ENCODE peak calls at places on chromosomes 5 and 9, in ten cellular contexts. N is body of pancreas, C is heart left ventricle, W is HepG2, X is lower leg skin, M is thyroid gland, Y is transverse colon, E is A549, U is tibial nerve, K is sigmoid colon. L is an unnamed sample.

GRCh38 chr9:131062979-131063378 is 33.4 kb upstream of the AIF1L start:
- DNase-seq in M (no peak), E (no peak), N (no peak), K (no peak), Y (no peak), U (no peak), X (no peak), C (no peak), W (no peak), L (no peak)

GRCh38 chr5:153084476-153084875 is 406.0 kb upstream of the GRIA1 start:
- DNase-seq in U (no peak), C (no peak), E (no peak), Y (no peak), M (no peak), K (no peak), N (no peak), X (no peak), W (no peak), L (no peak)

GRCh38 chr5:141412853-141413539 is at the start of gene PCDHGA10:
- DNase-seq in N (no peak), M (peak), K (no peak), W (peak), U (peak), Y (peak), E (no peak), X (no peak), C (no peak), L (peak)

GRCh38 chr5:1430121-1430795 is 15.0 kb downstream of the SLC6A3 start:
- DNase-seq in K (peak), X (peak), M (no peak), N (no peak), U (no peak), E (no peak), C (no peak), Y (no peak), W (no peak), L (peak)

GRCh38 chr5:158120760-158121159 is 261.8 kb upstream of the CLINT1 start:
- DNase-seq in Y (no peak), M (no peak), E (no peak), K (no peak), X (no peak), N (no peak), U (no peak), C (no peak), W (no peak), L (no peak)

GRCh38 chr9:76917299-76917698 is 11.4 kb upstream of the PRUNE2 start:
- DNase-seq in Y (no peak), X (no peak), N (no peak), W (no peak), K (no peak), C (no peak), U (no peak), M (no peak), E (no peak), L (no peak)

GRCh38 chr9:115883467-115884329 is 269.9 kb upstream of the PAPPA start:
- DNase-seq in C (no peak), Y (no peak), X (no peak), U (no peak), M (peak), W (peak), E (peak), K (no peak), N (peak), L (no peak)

GRCh38 chr9:96651626-96652025 is 3.5 kb downstream of the PRXL2C start:
- DNase-seq in N (no peak), C (no peak), K (no peak), U (no peak), M (no peak), E (peak), W (no peak), X (no peak), Y (no peak), L (no peak)

GRCh38 chr5:78611161-78611605 is 37.4 kb downstream of the LHFPL2 start:
- DNase-seq in N (no peak), U (no peak), C (no peak), E (no peak), M (no peak), Y (no peak), W (no peak), X (no peak), K (no peak), L (no peak)

GRCh38 chr9:86545085-86545484 is 190.9 kb upstream of the TUT7 start:
- DNase-seq in N (no peak), C (no peak), W (no peak), K (no peak), U (no peak), Y (no peak), X (no peak), E (no peak), M (no peak), L (no peak)

GRCh38 chr9:112780637-112781036 is 30.1 kb downstream of the SNX30 start:
- DNase-seq in U (no peak), E (no peak), K (no peak), C (no peak), N (no peak), Y (no peak), X (no peak), W (no peak), M (no peak), L (no peak)

GRCh38 chr9:114163517-114163924 is 8.2 kb downstream of the COL27A1 start:
- DNase-seq in U (no peak), K (no peak), M (peak), Y (no peak), C (peak), X (no peak), W (peak), N (peak), E (peak), L (peak)

GRCh38 chr5:133934822-133935793 is 33.3 kb downstream of the C5orf15 start:
- DNase-seq in E (no peak), C (no peak), K (no peak), U (no peak), M (no peak), N (no peak), W (no peak), X (no peak), Y (no peak), L (no peak)

GRCh38 chr9:122088880-122089567 is 4.1 kb downstream of the TTLL11 start:
- DNase-seq in K (no peak), X (no peak), U (no peak), E (no peak), N (peak), W (no peak), M (no peak), C (no peak), Y (no peak), L (no peak)

GRCh38 chr9:87733273-87734054 is 7.5 kb downstream of the CTSL start:
- DNase-seq in K (no peak), N (no peak), E (no peak), W (no peak), U (no peak), X (no peak), M (no peak), C (no peak), Y (no peak), L (no peak)

GRCh38 chr5:168401880-168402279 is 84.4 kb upstream of the RARS1 start:
- DNase-seq in W (no peak), K (no peak), N (no peak), E (no peak), U (no peak), X (no peak), Y (no peak), C (no peak), M (peak), L (no peak)

GRCh38 chr5:38845555-38846378 is at the start of gene OSMR:
- DNase-seq in M (peak), E (peak), K (peak), U (peak), Y (peak), C (peak), X (peak), N (peak), W (peak), L (peak)

GRCh38 chr5:10036136-10036535 is 213.6 kb downstream of the ATPSCKMT start:
- DNase-seq in Y (no peak), X (no peak), N (no peak), U (no peak), K (no peak), M (no peak), W (no peak), E (no peak), C (no peak), L (no peak)

GRCh38 chr5:115271295-115272060 is 8.8 kb upstream of the PGGT1B start:
- DNase-seq in C (no peak), W (no peak), N (no peak), K (no peak), M (no peak), X (no peak), U (no peak), E (no peak), Y (no peak), L (no peak)

GRCh38 chr5:54547711-54548250 is 30.2 kb downstream of the SNX18 start:
- DNase-seq in M (peak), N (no peak), K (peak), X (peak), W (peak), C (peak), Y (peak), E (no peak), U (peak), L (peak)

GRCh38 chr5:145855842-145856267 is 17.0 kb downstream of the GRXCR2 start:
- DNase-seq in E (no peak), N (no peak), W (peak), M (peak), C (no peak), K (no peak), X (no peak), U (no peak), Y (no peak), L (peak)

GRCh38 chr9:128992995-128993394 is 35.1 kb downstream of the SH3GLB2 start:
- DNase-seq in W (no peak), Y (no peak), E (no peak), N (no peak), K (no peak), M (no peak), U (no peak), X (no peak), C (no peak), L (peak)

GRCh38 chr5:35026280-35026840 is 21.4 kb downstream of the AGXT2 start:
- DNase-seq in K (no peak), X (no peak), C (no peak), N (no peak), E (no peak), Y (no peak), M (no peak), W (no peak), U (no peak), L (no peak)

GRCh38 chr5:157066950-157067349 is 8.0 kb upstream of the HAVCR1 start:
- DNase-seq in C (no peak), E (no peak), X (no peak), N (no peak), W (no peak), K (no peak), U (no peak), Y (no peak), M (no peak), L (no peak)

DNA sequence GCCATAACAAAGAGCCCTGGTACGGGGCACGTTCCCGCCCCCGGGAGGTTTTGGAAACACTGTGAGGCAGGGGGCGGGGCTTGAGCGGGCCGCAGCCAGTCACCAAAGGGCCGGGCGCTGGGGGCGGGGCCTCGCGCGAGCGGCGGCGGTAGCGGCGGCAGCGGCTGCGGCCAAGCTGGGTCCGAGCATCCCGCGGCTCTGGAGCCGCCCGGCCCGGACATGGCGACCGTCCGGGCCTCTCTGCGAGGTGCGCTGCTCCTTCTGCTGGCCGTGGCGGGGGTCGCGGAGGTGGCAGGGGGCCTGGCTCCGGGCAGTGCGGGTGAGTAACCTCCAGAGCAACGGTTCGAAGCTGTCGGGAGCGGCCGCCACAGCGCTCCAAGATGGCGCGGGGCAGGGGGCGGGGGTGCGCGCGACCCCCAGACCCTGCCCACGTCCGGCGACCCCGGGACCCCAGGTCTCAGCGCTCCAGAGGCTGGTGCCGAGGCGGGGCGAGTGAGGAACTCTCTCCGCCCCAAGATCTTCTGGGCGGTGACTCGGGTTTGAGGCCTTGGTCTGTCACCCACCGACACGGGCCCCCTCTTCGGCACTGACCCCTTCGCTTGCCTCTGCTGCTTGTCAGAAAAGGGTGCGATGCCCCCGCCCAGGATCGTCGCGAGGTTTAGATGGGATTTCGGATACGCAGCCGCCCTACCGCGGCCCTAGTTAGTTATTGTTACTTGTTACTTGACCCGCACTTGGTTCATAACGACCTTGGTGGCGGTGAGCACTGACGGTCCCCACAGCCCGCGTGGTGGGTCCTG is at the start of gene RECK:
- DNase-seq in X (peak), C (peak), M (peak), K (peak), Y (peak), E (peak), N (peak), W (peak), U (peak), L (peak)
- TF ChIP-seq POLR2A in X (peak), C (peak), M (no peak), K (no peak), Y (peak), E (peak), N (no peak), W (peak), U (peak), L (peak)

GRCh38 chr9:92877531-92878430 is at the start of gene ZNF484:
- DNase-seq in N (peak), U (peak), C (peak), K (peak), M (peak), E (peak), W (peak), Y (peak), X (peak), L (peak)
- TF ChIP-seq POLR2A in N (peak), U (peak), C (peak), K (peak), M (no peak), E (no peak), W (peak), Y (peak), X (no peak), L (peak)

DNA sequence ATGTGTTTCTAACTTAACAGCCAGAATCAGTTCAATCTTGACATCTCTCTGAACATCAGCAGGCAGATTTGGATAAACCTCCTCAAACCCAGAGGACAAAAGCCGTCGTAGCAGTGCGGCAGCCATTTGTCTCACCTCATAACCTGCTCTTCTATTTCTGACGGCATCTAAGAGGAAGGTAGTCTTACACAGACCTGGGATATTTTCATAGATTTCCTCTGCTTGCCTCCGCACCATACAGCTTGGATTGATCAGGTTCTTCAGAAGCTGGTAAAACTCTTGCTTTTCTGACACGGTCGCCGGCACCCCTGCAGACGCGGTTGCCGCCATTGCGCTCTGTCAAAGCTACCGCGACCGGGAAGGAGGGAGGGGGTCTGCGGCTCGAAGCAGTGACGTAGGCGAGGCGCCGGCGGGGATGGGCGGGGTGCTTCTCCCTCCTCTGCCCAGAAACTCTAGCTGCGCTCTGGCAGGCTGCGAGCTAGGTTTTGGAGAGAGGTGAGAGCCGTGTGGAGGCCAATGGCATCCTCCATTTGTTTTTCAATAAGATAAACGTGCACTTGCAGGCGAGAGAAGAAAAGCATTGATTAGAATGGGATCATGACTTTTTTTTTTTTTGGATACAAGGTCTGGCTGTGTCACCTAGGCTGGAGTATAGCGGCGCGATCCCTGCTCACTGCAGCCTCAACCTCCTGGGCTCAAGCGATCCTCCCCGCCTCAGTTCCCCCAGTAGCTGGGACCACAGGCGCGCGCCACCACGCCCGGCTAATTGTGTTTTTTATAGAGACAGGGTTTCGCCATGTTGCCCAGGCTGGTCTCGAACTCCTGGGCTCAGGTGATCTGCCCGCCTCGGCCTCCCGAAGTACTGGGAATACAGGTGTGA is at the start of gene RANBP6:
- DNase-seq in E (peak), W (peak), U (peak), X (peak), M (peak), Y (peak), K (peak), C (peak), N (peak), L (peak)
- TF ChIP-seq POLR2A in E (peak), W (peak), U (peak), X (no peak), M (no peak), Y (peak), K (peak), C (peak), N (peak), L (peak)

DNA sequence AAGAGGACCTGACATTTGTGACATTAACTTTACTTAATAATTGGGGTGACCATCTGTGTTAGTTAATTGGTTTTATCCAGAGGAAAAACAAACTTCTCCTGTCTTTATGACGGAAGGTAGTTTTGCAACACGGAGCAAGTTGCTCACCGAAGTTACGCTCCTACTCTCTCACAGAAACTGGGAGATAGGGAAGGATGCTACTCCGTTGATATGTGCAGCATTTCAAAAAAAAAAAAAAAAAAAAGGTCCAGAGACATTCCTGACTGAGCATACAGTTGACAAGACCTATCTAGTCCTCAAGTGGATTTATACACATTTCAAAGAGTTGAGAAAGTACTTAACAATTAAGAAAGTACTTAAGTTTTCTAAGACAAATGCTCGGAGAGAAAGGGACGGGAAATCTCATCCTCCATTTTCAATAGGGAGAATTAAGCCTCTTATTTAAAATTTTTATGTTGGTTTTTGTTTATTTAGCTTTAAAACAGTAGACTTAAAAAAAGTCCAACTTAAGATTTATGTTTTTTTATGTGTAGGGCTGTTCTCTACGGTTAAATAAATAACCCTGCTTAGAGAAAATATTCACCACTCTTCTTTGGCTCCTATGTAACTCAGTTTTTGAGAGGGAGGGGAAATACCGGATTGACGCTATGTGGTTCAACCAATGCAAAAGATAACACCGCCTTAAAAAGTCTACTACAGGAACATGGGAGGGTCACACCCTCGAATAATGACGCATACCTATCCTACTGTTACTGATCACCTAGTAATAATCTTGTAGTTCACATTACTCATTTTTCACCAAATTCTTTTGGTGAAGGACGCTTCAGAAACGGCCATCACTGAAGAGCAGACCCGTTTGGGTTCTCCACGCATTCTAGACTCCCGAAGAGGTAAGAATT is at the start of gene FER:
- DNase-seq in M (peak), X (no peak), K (no peak), N (peak), U (peak), W (peak), Y (no peak), C (peak), E (peak), L (no peak)
- TF ChIP-seq POLR2A in M (no peak), X (no peak), K (no peak), N (no peak), U (peak), W (no peak), Y (no peak), C (peak), E (no peak), L (peak)

GRCh38 chr9:107792006-107792405 is 302.4 kb upstream of the KLF4 start:
- DNase-seq in K (no peak), W (no peak), X (no peak), C (no peak), N (no peak), E (no peak), U (no peak), M (no peak), Y (no peak), L (no peak)

GRCh38 chr9:107793541-107793940 is 304.0 kb upstream of the KLF4 start:
- DNase-seq in X (no peak), U (no peak), C (no peak), E (no peak), M (no peak), N (no peak), W (no peak), Y (no peak), K (no peak), L (no peak)

GRCh38 chr9:107789001-107789710 is 299.6 kb upstream of the KLF4 start:
- DNase-seq in W (no peak), U (no peak), M (no peak), N (no peak), Y (peak), C (no peak), X (no peak), E (no peak), K (no peak), L (no peak)

GRCh38 chr9:107794259-107794658 is 304.7 kb upstream of the KLF4 start:
- DNase-seq in K (no peak), U (no peak), N (no peak), X (no peak), M (no peak), C (no peak), E (no peak), Y (peak), W (no peak), L (no peak)

GRCh38 chr9:107792596-107792995 is 303.0 kb upstream of the KLF4 start:
- DNase-seq in X (no peak), U (no peak), M (no peak), N (no peak), K (no peak), W (no peak), Y (no peak), E (no peak), C (no peak), L (no peak)
- TF ChIP-seq POLR2A in X (no peak), U (no peak), M (no peak), N (no peak), K (no peak), W (no peak), Y (no peak), E (no peak), C (no peak), L (no peak)

GRCh38 chr5:177498013-177498847 is 826 bp upstream of the PDLIM7 start:
- DNase-seq in Y (peak), M (peak), X (no peak), U (no peak), C (no peak), N (no peak), W (peak), K (peak), E (no peak), L (peak)

GRCh38 chr5:177497011-177497296 is 450 bp downstream of the PDLIM7 start:
- DNase-seq in M (no peak), C (no peak), E (no peak), K (no peak), N (no peak), Y (no peak), U (no peak), X (no peak), W (no peak), L (no peak)

GRCh38 chr5:177495243-177496060 is 2.0 kb downstream of the PDLIM7 start:
- DNase-seq in X (no peak), C (peak), K (peak), N (no peak), E (no peak), U (peak), Y (peak), M (no peak), W (peak), L (no peak)

GRCh38 chr5:177496111-177497010 is 1.0 kb downstream of the PDLIM7 start:
- DNase-seq in E (peak), W (peak), U (peak), Y (peak), X (no peak), M (peak), N (no peak), K (peak), C (peak), L (peak)

GRCh38 chr5:177497297-177498012 is at the start of gene PDLIM7:
- DNase-seq in Y (peak), M (peak), C (peak), N (peak), E (peak), X (peak), K (peak), U (peak), W (peak), L (peak)
- TF ChIP-seq POLR2A in Y (peak), M (peak), C (peak), N (peak), E (peak), X (no peak), K (peak), U (peak), W (no peak), L (peak)

L was measured in adrenal gland.